ENCODE peak calls at places on chromosome 20, in six cellular contexts. P is OCI-LY7, B is endodermal cell, R is body of pancreas, W is left lung, Q is breast epithelium. T is an unnamed sample.
A peak's percentile ranks its signal among the peaks of the same experiment; 100 is the strongest.

GRCh38 chr20:47713163-47713562 is 72.1 kb downstream of the SULF2 start:
- DNase-seq in P (no peak), B (no peak), R (no peak), W (no peak), Q (no peak), T (no peak)

GRCh38 chr20:34062651-34063482 is 49.2 kb downstream of the EIF2S2 start:
- DNase-seq in P (no peak), B (no peak), R (no peak), W (no peak), Q (no peak), T (no peak)

GRCh38 chr20:10925767-10926166 is 252.0 kb upstream of the JAG1 start:
- DNase-seq in P (no peak), B (no peak), R (no peak), W (no peak), Q (no peak), T (no peak)

GRCh38 chr20:63572788-63573738 is 976 bp downstream of the HELZ2 start:
- DNase-seq in P (no peak), B (peak; percentile 75), R (no peak), W (no peak), Q (no peak), T (no peak)

GRCh38 chr20:10603378-10603777 is 70.4 kb downstream of the JAG1 start:
- DNase-seq in P (no peak), B (no peak), R (no peak), W (no peak), Q (no peak), T (no peak)

GRCh38 chr20:53677447-53678314 is 84.0 kb upstream of the ZNF217 start:
- DNase-seq in P (no peak), B (peak; percentile 71), R (peak; percentile 63), W (no peak), Q (no peak), T (no peak)

GRCh38 chr20:63481503-63481902 is 9.0 kb upstream of the KCNQ2 start:
- DNase-seq in P (no peak), B (no peak), R (no peak), W (no peak), Q (no peak), T (no peak)

GRCh38 chr20:46207783-46208182 is 89.7 kb downstream of the CD40 start:
- DNase-seq in P (no peak), B (no peak), R (no peak), W (no peak), Q (no peak), T (no peak)

GRCh38 chr20:48187891-48188290 is 402.6 kb upstream of the SULF2 start:
- DNase-seq in P (no peak), B (no peak), R (no peak), W (no peak), Q (no peak), T (no peak)

GRCh38 chr20:37142708-37143107 is 36.4 kb upstream of the RPN2 start:
- DNase-seq in P (no peak), B (no peak), R (no peak), W (no peak), Q (no peak), T (no peak)

GRCh38 chr20:3222635-3223600 is 13.6 kb downstream of the ITPA start:
- DNase-seq in P (peak; percentile 57), B (no peak), R (peak; percentile 47), W (no peak), Q (peak; percentile 39), T (no peak)

GRCh38 chr20:34864216-34864615 is 8.4 kb downstream of the GGT7 start:
- DNase-seq in P (no peak), B (no peak), R (no peak), W (no peak), Q (no peak), T (no peak)

GRCh38 chr20:41655966-41656685 is 37.9 kb upstream of the CHD6 start:
- DNase-seq in P (no peak), B (no peak), R (no peak), W (no peak), Q (no peak), T (no peak)

GRCh38 chr20:610130-611046 is at the start of gene TCF15:
- DNase-seq in P (no peak), B (peak; percentile 85), R (peak; percentile 9), W (no peak), Q (no peak), T (no peak)

GRCh38 chr20:7497985-7498384 is 442.3 kb downstream of the HAO1 start:
- DNase-seq in P (no peak), B (no peak), R (no peak), W (no peak), Q (no peak), T (no peak)

GRCh38 chr20:41174373-41174772 is 37.0 kb downstream of the PLCG1 start:
- DNase-seq in P (no peak), B (no peak), R (no peak), W (no peak), Q (no peak), T (peak; percentile 66)

GRCh38 chr20:25539742-25540201 is 45.6 kb downstream of the NINL start:
- DNase-seq in P (no peak), B (no peak), R (no peak), W (no peak), Q (no peak), T (no peak)

GRCh38 chr20:48051810-48052491 is 266.7 kb upstream of the SULF2 start:
- DNase-seq in P (no peak), B (no peak), R (no peak), W (no peak), Q (no peak), T (no peak)

GRCh38 chr20:53668981-53669380 is 75.3 kb upstream of the ZNF217 start:
- DNase-seq in P (no peak), B (no peak), R (no peak), W (no peak), Q (no peak), T (no peak)

GRCh38 chr20:61918548-61918947 is 147.1 kb downstream of the TAF4 start:
- DNase-seq in P (no peak), B (peak; percentile 67), R (no peak), W (no peak), Q (no peak), T (no peak)

GRCh38 chr20:1402149-1402548 is 9.3 kb upstream of the FKBP1A start:
- DNase-seq in P (no peak), B (no peak), R (no peak), W (no peak), Q (no peak), T (no peak)

GRCh38 chr20:36670665-36671357 is 24.8 kb upstream of the SLA2 start:
- DNase-seq in P (no peak), B (no peak), R (no peak), W (no peak), Q (no peak), T (no peak)

GRCh38 chr20:34948030-34948429 is 7.6 kb downstream of the GSS start:
- DNase-seq in P (no peak), B (no peak), R (no peak), W (no peak), Q (no peak), T (no peak)

GRCh38 chr20:43559147-43559477 is 285 bp downstream of the SGK2 start:
- DNase-seq in P (no peak), B (no peak), R (no peak), W (no peak), Q (no peak), T (no peak)

GRCh38 chr20:43554369-43554768 is 4.5 kb upstream of the SGK2 start:
- DNase-seq in P (no peak), B (no peak), R (no peak), W (no peak), Q (no peak), T (no peak)

GRCh38 chr20:43559588-43559987 is 761 bp downstream of the SGK2 start:
- DNase-seq in P (no peak), B (no peak), R (peak; percentile 66), W (no peak), Q (no peak), T (no peak)

GRCh38 chr20:43560974-43561373 is 2.1 kb downstream of the SGK2 start:
- DNase-seq in P (no peak), B (no peak), R (no peak), W (no peak), Q (no peak), T (no peak)

GRCh38 chr20:43558412-43559146 is at the start of gene SGK2:
- DNase-seq in P (no peak), B (no peak), R (peak; percentile 92), W (peak; percentile 54), Q (no peak), T (no peak)
- H3K4me3 ChIP-seq in P (no peak within 1 kb of the TSS), B (no peak within 1 kb of the TSS), R (no peak within 1 kb of the TSS), W (no peak within 1 kb of the TSS), Q (no peak within 1 kb of the TSS), T (no peak within 1 kb of the TSS)

GRCh38 chr20:20457392-20458126 is 89.7 kb downstream of the INSM1 start:
- DNase-seq in P (no peak), B (no peak), R (peak; percentile 46), W (no peak), Q (no peak), T (no peak)

GRCh38 chr20:20455945-20456344 is 88.0 kb downstream of the INSM1 start:
- DNase-seq in P (no peak), B (no peak), R (no peak), W (no peak), Q (no peak), T (no peak)

GRCh38 chr20:20456736-20457135 is 88.8 kb downstream of the INSM1 start:
- DNase-seq in P (no peak), B (no peak), R (no peak), W (no peak), Q (no peak), T (no peak)

GRCh38 chr20:20454367-20454766 is 86.5 kb downstream of the INSM1 start:
- DNase-seq in P (no peak), B (no peak), R (no peak), W (no peak), Q (no peak), T (no peak)

DNA sequence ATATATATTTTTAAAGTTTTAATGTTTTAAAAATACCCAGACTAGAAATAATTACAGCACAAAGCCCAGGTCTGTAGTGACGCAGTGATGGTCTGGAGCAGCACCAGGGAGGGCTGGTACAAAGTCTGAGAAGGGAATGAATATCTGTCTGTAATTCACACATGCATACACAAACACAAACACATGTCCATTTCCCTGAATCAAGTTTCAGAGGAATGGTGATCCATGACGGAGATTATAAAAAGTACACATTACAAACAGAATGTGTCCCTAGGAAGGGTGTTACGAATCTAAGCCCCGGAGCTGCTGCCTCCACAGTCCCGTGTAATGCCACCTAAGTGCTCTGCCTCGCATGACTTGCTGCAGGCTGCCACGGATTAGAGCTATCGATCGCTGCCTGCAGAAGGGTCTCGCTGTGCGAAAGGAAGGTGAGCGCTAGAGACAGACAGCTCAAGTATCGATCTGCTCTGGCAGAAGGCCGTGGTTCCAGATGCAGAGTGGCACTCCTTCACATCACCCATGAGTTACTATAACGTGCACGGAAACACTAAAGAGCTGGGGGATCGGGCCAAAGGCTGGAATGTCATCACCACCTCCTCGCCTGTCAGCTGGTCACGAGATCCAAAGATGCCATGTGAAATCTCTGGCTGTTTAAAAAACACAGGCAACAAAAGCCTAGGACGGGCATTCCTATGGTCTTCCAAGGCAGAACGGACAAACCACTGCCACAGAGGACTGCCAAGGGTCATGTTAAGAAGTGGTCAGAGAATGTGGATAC is 87.1 kb downstream of the INSM1 start:
- DNase-seq in P (no peak), B (no peak), R (no peak), W (no peak), Q (no peak), T (no peak)
- H3K4me3 ChIP-seq in P (no peak overlapping the region), B (no peak overlapping the region), R (no peak overlapping the region), W (no peak overlapping the region), Q (no peak overlapping the region), T (no peak overlapping the region)

GRCh38 chr20:50193851-50194830 is 3.5 kb downstream of the CEBPB start:
- DNase-seq in P (no peak), B (peak; percentile 68), R (no peak), W (no peak), Q (no peak), T (no peak)
- H3K4me3 ChIP-seq in P (peak overlapping the region; percentile 97), B (peak overlapping the region; percentile 90), R (peak overlapping the region; percentile 13), W (peak overlapping the region; percentile 72), Q (peak overlapping the region; percentile 87), T (peak overlapping the region; percentile 75)

GRCh38 chr20:21512634-21513180 is 1.2 kb downstream of the NKX2-2 start:
- DNase-seq in P (no peak), B (peak; percentile 66), R (no peak), W (no peak), Q (no peak), T (no peak)
- H3K4me3 ChIP-seq in P (no peak overlapping the region), B (peak overlapping the region; percentile 36), R (no peak overlapping the region), W (no peak overlapping the region), Q (peak overlapping the region; percentile 55), T (peak overlapping the region; percentile 44)